ENCODE peak calls at places on chromosomes 6 and 20, in five cellular contexts. One of them, this sample, is unnamed.

GRCh38 chr20:38165089-38165965 is at the start of gene TGM2:
- DNase-seq in IMR-90: peak; percentile 69
- DNase-seq in ovary: peak; percentile 70
- DNase-seq in CD4-positive, alpha-beta T cell: peak; percentile 13
- DNase-seq in dorsolateral prefrontal cortex: no peak
- DNase-seq in this sample: peak; percentile 56

GRCh38 chr6:88813045-88813444 is 150.4 kb downstream of the RNGTT start:
- DNase-seq in IMR-90: no peak
- DNase-seq in ovary: no peak
- DNase-seq in CD4-positive, alpha-beta T cell: no peak
- DNase-seq in dorsolateral prefrontal cortex: no peak
- DNase-seq in this sample: no peak

GRCh38 chr20:39825950-39826349 is 863.1 kb downstream of the MAFB start:
- DNase-seq in IMR-90: peak; percentile 13
- DNase-seq in ovary: no peak
- DNase-seq in CD4-positive, alpha-beta T cell: no peak
- DNase-seq in dorsolateral prefrontal cortex: no peak
- DNase-seq in this sample: no peak

GRCh38 chr6:2895072-2895471 is 8.0 kb downstream of the SERPINB9 start:
- DNase-seq in IMR-90: no peak
- DNase-seq in ovary: no peak
- DNase-seq in CD4-positive, alpha-beta T cell: no peak
- DNase-seq in dorsolateral prefrontal cortex: no peak
- DNase-seq in this sample: no peak

GRCh38 chr20:36304786-36305495 is 1.2 kb upstream of the DLGAP4 start:
- DNase-seq in IMR-90: no peak
- DNase-seq in ovary: no peak
- DNase-seq in CD4-positive, alpha-beta T cell: no peak
- DNase-seq in dorsolateral prefrontal cortex: no peak
- DNase-seq in this sample: no peak

GRCh38 chr6:7727150-7727950 is 1.5 kb downstream of the BMP6 start:
- DNase-seq in IMR-90: no peak
- DNase-seq in ovary: peak; percentile 25
- DNase-seq in CD4-positive, alpha-beta T cell: no peak
- DNase-seq in dorsolateral prefrontal cortex: no peak
- DNase-seq in this sample: no peak

GRCh38 chr20:1336699-1337387 is 7.9 kb upstream of the SDCBP2 start:
- DNase-seq in IMR-90: no peak
- DNase-seq in ovary: peak; percentile 63
- DNase-seq in CD4-positive, alpha-beta T cell: no peak
- DNase-seq in dorsolateral prefrontal cortex: no peak
- DNase-seq in this sample: no peak

GRCh38 chr6:86793649-86794048 is 143.7 kb upstream of the HTR1E start:
- DNase-seq in IMR-90: no peak
- DNase-seq in ovary: no peak
- DNase-seq in CD4-positive, alpha-beta T cell: no peak
- DNase-seq in dorsolateral prefrontal cortex: no peak
- DNase-seq in this sample: no peak

GRCh38 chr6:111417181-111417585 is 65.8 kb downstream of the REV3L start:
- DNase-seq in IMR-90: peak; percentile 17
- DNase-seq in ovary: no peak
- DNase-seq in CD4-positive, alpha-beta T cell: no peak
- DNase-seq in dorsolateral prefrontal cortex: peak; percentile 36
- DNase-seq in this sample: no peak

DNA sequence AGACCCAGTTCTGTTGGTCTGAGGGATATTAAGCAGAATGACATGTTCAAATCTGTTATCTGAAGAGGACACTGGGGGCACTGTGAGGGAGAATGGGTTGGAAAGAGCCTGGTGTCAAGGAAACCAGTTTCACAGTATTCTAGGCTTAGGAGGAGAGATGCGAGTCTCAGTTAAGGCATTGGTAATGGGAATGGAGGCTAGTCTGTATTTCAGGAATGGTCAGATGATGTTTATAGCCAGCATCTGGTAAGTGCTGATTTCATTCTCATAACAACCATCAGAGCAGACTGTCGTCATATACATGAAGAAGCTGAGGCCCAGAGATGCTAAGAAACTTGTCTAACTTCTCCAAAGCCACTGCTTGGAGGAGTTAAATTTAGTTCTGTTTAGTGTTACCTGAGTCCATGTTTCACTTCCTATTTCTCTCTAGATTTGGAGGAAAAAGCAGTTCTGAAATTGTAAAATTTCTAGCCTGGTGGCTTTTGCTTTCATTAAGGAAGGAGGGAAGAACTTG is 242.0 kb downstream of the ARID1B start:
- DNase-seq in IMR-90: peak; percentile 55
- DNase-seq in ovary: no peak
- DNase-seq in CD4-positive, alpha-beta T cell: no peak
- DNase-seq in dorsolateral prefrontal cortex: no peak
- DNase-seq in this sample: no peak
- TF ChIP-seq CTCF in IMR-90: no peak
- TF ChIP-seq CTCF in ovary: no peak
- TF ChIP-seq CTCF in CD4-positive, alpha-beta T cell: no peak
- TF ChIP-seq CTCF in dorsolateral prefrontal cortex: peak; percentile 34
- TF ChIP-seq CTCF in this sample: no peak

GRCh38 chr6:105077592-105078463 is 102.0 kb downstream of the POPDC3 start:
- DNase-seq in IMR-90: peak; percentile 64
- DNase-seq in ovary: no peak
- DNase-seq in CD4-positive, alpha-beta T cell: no peak
- DNase-seq in dorsolateral prefrontal cortex: no peak
- DNase-seq in this sample: peak; percentile 31
- TF ChIP-seq CTCF in IMR-90: peak; percentile 63
- TF ChIP-seq CTCF in ovary: no peak
- TF ChIP-seq CTCF in CD4-positive, alpha-beta T cell: no peak
- TF ChIP-seq CTCF in dorsolateral prefrontal cortex: peak; percentile 82
- TF ChIP-seq CTCF in this sample: peak; percentile 68

DNA sequence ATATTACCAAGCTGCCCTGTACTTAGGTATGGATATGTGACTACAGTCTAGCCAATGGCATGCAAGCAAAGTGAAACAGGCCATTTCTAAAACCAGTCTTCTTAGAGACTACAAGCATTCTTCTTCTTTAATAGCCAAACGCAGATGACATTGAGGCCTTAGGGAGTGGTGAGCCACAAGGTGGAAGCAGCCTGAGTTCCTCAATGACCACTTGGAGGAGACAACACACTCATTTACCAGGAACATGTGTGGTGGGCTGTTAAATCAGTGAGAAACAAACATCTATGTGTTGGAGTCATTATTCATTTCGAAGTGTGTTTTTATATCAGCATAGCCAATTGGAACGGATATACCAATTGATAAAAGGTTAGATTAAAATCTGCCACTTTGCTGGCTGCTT is 122.0 kb downstream of the GFRAL start:
- DNase-seq in IMR-90: no peak
- DNase-seq in ovary: no peak
- DNase-seq in CD4-positive, alpha-beta T cell: no peak
- DNase-seq in dorsolateral prefrontal cortex: no peak
- DNase-seq in this sample: no peak
- TF ChIP-seq CTCF in IMR-90: no peak
- TF ChIP-seq CTCF in ovary: no peak
- TF ChIP-seq CTCF in CD4-positive, alpha-beta T cell: no peak
- TF ChIP-seq CTCF in dorsolateral prefrontal cortex: no peak
- TF ChIP-seq CTCF in this sample: no peak

DNA sequence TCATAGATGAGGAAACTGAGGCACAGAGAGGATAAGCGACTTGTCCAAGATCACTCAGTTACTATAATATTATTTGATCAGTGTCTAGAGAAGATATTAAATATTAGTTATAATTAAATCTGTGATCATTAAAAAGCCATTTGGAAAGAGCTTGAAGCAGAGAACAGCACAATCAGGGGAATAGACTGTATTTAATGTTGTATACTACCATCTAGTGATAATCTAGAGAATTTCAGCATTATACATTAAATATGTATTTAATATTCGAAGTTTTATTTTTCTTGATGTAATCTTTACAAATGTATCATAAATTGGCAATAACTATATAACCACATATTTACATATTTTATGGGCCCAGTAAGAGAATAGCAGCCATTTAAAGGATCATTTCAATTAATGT is 20.2 kb upstream of the MTCL3 start:
- DNase-seq in IMR-90: peak; percentile 47
- DNase-seq in ovary: no peak
- DNase-seq in CD4-positive, alpha-beta T cell: no peak
- DNase-seq in dorsolateral prefrontal cortex: no peak
- DNase-seq in this sample: no peak
- TF ChIP-seq CTCF in IMR-90: peak; percentile 58
- TF ChIP-seq CTCF in ovary: peak; percentile 13
- TF ChIP-seq CTCF in CD4-positive, alpha-beta T cell: peak; percentile 67
- TF ChIP-seq CTCF in dorsolateral prefrontal cortex: peak; percentile 74
- TF ChIP-seq CTCF in this sample: peak; percentile 64

DNA sequence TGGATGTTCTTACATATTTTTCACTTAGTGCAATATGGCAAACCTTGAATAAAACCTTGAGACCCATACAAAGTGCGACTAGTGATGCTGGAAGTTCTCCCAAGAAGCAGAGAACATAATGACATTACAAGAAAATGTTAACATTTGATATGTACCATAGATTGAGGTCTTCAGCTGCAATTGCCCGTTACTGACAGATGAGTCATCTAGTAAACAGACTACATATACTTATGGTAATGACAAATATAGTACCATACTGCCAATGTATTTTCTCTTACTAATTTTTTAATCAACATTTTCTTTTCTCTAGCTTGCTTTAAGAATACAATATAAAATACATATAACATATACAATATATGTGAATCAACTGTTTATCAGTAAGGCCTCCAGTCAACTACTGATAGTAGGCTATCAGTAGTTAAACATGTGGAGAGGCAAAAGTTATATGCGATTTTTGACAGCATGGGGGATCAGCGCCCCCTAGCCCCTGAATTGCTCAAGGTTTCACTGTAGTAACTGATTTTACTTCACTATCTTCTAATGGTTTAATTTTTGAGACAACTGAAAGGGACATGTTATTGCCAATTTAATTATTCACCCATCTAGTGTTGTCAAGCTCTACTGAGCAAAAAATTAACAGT is 166.7 kb upstream of the ADGRB3 start:
- DNase-seq in IMR-90: no peak
- DNase-seq in ovary: no peak
- DNase-seq in CD4-positive, alpha-beta T cell: no peak
- DNase-seq in dorsolateral prefrontal cortex: no peak
- DNase-seq in this sample: no peak
- TF ChIP-seq CTCF in IMR-90: no peak
- TF ChIP-seq CTCF in ovary: no peak
- TF ChIP-seq CTCF in CD4-positive, alpha-beta T cell: no peak
- TF ChIP-seq CTCF in dorsolateral prefrontal cortex: no peak
- TF ChIP-seq CTCF in this sample: peak; percentile 37

GRCh38 chr6:35181313-35181932 is 32.3 kb upstream of the SCUBE3 start:
- DNase-seq in IMR-90: peak; percentile 64
- DNase-seq in ovary: no peak
- DNase-seq in CD4-positive, alpha-beta T cell: no peak
- DNase-seq in dorsolateral prefrontal cortex: no peak
- DNase-seq in this sample: no peak

GRCh38 chr6:35178012-35178411 is 35.7 kb upstream of the SCUBE3 start:
- DNase-seq in IMR-90: no peak
- DNase-seq in ovary: no peak
- DNase-seq in CD4-positive, alpha-beta T cell: no peak
- DNase-seq in dorsolateral prefrontal cortex: no peak
- DNase-seq in this sample: no peak

GRCh38 chr6:35177139-35177538 is 36.0 kb upstream of the TCP11 start:
- DNase-seq in IMR-90: no peak
- DNase-seq in ovary: no peak
- DNase-seq in CD4-positive, alpha-beta T cell: no peak
- DNase-seq in dorsolateral prefrontal cortex: no peak
- DNase-seq in this sample: no peak

GRCh38 chr6:35177586-35177985 is 36.2 kb upstream of the SCUBE3 start:
- DNase-seq in IMR-90: peak; percentile 44
- DNase-seq in ovary: no peak
- DNase-seq in CD4-positive, alpha-beta T cell: no peak
- DNase-seq in dorsolateral prefrontal cortex: no peak
- DNase-seq in this sample: no peak

DNA sequence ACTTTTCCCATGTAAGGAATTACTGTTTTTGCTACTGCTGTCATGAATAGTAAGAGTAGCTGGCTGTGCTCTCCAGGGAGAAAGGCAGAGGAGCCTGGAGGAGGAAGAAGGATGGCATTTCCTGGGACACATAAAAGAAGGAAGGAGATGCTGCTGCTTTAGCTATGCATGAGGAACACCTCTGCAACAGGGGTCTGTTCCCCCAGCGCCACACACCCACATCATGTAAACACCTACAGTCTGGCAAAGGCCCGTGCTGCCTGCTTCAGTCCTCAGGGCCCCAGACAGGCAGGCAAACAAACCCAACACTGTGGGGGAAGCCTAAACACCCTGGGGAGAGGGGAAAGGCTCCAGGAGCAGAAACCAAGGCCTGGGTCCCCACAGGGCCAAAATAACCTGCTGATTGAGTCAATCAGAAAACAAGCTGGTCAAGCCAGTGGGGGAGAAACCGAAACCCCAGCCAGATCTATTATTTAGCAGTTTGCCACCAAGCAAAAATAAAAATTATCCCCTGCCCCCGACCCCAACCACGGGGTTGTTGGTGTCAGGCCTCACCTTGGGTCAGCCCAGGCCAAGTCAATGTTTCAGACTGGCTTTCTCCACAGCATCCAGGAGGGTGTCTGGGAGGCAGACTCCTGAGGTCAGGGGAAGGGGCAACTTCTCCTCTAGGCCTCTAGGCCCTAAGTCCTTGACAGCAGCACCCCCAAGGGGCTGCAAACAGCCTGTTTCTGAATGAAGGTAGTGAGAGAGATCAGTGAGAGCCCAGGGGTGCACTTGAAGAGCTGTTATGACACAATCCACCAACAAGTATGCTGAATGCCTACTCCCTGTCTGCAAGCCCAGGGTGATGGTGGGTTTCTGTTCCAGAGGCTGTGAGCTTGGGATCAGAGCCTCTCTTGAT is 34.6 kb upstream of the SCUBE3 start:
- DNase-seq in IMR-90: no peak
- DNase-seq in ovary: no peak
- DNase-seq in CD4-positive, alpha-beta T cell: no peak
- DNase-seq in dorsolateral prefrontal cortex: no peak
- DNase-seq in this sample: no peak
- TF ChIP-seq CTCF in IMR-90: no peak
- TF ChIP-seq CTCF in ovary: no peak
- TF ChIP-seq CTCF in CD4-positive, alpha-beta T cell: no peak
- TF ChIP-seq CTCF in dorsolateral prefrontal cortex: no peak
- TF ChIP-seq CTCF in this sample: no peak

GRCh38 chr6:135182993-135183531 is 2.0 kb downstream of the MYB start:
- DNase-seq in IMR-90: no peak
- DNase-seq in ovary: no peak
- DNase-seq in CD4-positive, alpha-beta T cell: peak; percentile 38
- DNase-seq in dorsolateral prefrontal cortex: no peak
- DNase-seq in this sample: no peak
- TF ChIP-seq CTCF in IMR-90: no peak
- TF ChIP-seq CTCF in ovary: no peak
- TF ChIP-seq CTCF in CD4-positive, alpha-beta T cell: no peak
- TF ChIP-seq CTCF in dorsolateral prefrontal cortex: no peak
- TF ChIP-seq CTCF in this sample: no peak